ENCODE peak calls at places on chromosomes 12 and 14, in eight cellular contexts. W is lung, A is esophagus squamous epithelium, T is colonic mucosa, J is testis, E is HAP-1, R is AG04450, I is breast epithelium. S is an unnamed sample.
A peak's percentile ranks its signal among the peaks of the same experiment; 100 is the strongest.

GRCh38 chr14:38065101-38065762 is 142.5 kb upstream of the SSTR1 start:
- DNase-seq in W (no peak), A (no peak), T (no peak), J (no peak), E (no peak), R (no peak), I (no peak), S (no peak)

GRCh38 chr12:109827080-109827479 is 6.1 kb downstream of the TRPV4 start:
- DNase-seq in W (no peak), A (no peak), T (no peak), J (no peak), E (no peak), R (no peak), I (no peak), S (no peak)

GRCh38 chr12:132506730-132507538 is 17.0 kb downstream of the FBRSL1 start:
- DNase-seq in W (peak; percentile 67), A (no peak), T (peak; percentile 49), J (peak; percentile 96), E (peak; percentile 39), R (peak; percentile 38), I (no peak), S (peak; percentile 92)

GRCh38 chr14:44700184-44700583 is 193.1 kb upstream of the FSCB start:
- DNase-seq in W (no peak), A (no peak), T (no peak), J (no peak), E (no peak), R (peak; percentile 26), I (no peak), S (no peak)

GRCh38 chr14:37977481-37977880 is 230.2 kb upstream of the SSTR1 start:
- DNase-seq in W (no peak), A (no peak), T (no peak), J (no peak), E (no peak), R (no peak), I (no peak), S (no peak)

GRCh38 chr12:109719123-109720022 is 5.7 kb downstream of the FAM222A start:
- DNase-seq in W (no peak), A (no peak), T (no peak), J (no peak), E (no peak), R (no peak), I (no peak), S (no peak)

GRCh38 chr12:87967871-87968270 is 61.3 kb downstream of the C12orf50 start:
- DNase-seq in W (no peak), A (no peak), T (no peak), J (no peak), E (peak; percentile 76), R (no peak), I (no peak), S (no peak)

GRCh38 chr12:67344979-67345710 is 76.0 kb downstream of the CAND1 start:
- DNase-seq in W (no peak), A (no peak), T (no peak), J (no peak), E (no peak), R (no peak), I (no peak), S (no peak)

GRCh38 chr14:22996823-22997301 is 13.1 kb downstream of the C14orf93 start:
- DNase-seq in W (no peak), A (no peak), T (no peak), J (no peak), E (no peak), R (no peak), I (no peak), S (no peak)

GRCh38 chr12:67827820-67828383 is 161.3 kb upstream of the IFNG-AS1 start:
- DNase-seq in W (no peak), A (no peak), T (peak; percentile 40), J (no peak), E (no peak), R (peak; percentile 87), I (no peak), S (no peak)

GRCh38 chr12:39145175-39145999 is 240.0 kb upstream of the CPNE8 start:
- DNase-seq in W (no peak), A (no peak), T (peak; percentile 69), J (peak; percentile 46), E (peak; percentile 90), R (no peak), I (no peak), S (peak; percentile 89)

GRCh38 chr12:92290881-92291280 is 145.2 kb upstream of the BTG1 start:
- DNase-seq in W (no peak), A (no peak), T (no peak), J (no peak), E (no peak), R (no peak), I (no peak), S (no peak)

GRCh38 chr12:50927356-50927755 is 25.0 kb upstream of the HIGD1C start:
- DNase-seq in W (no peak), A (no peak), T (no peak), J (no peak), E (no peak), R (no peak), I (no peak), S (no peak)
- H3K4me3 ChIP-seq in W (peak overlapping the region; percentile 31), A (peak overlapping the region; percentile 76), T (peak overlapping the region; percentile 56), J (peak overlapping the region; percentile 78), E (peak overlapping the region; percentile 36), R (no peak overlapping the region), I (peak overlapping the region; percentile 82), S (peak overlapping the region; percentile 99)

DNA sequence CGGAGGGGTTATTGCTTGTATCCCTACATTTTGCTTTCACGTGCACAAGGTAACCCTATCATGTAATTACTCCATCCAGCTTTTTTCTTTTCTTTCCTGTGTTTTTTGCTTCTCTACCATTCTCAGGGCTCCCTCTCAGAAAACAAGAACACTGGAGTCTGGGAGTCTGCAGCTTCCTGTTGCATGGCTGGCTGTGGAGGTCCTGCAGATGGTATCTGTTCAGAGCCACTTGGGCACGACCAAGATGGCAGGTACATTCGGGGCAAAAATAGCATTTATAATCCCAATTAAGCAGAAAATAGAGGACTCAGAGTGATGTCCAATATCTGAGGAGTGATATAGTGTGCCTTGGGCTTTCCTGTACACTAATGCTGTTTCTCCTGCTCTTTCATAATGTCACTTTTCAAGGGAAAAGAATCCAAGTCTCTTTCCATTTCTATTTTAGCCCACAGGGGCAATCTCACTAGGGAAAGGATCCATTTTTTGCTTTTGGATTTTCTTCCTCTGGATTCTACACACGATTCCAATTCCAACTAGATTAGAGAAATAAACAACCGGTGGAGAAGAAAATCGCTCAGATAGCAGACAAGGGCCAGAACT is 3.2 kb upstream of the NUMB start:
- DNase-seq in W (peak; percentile 13), A (no peak), T (no peak), J (no peak), E (no peak), R (no peak), I (no peak), S (no peak)
- H3K27me3 ChIP-seq in W (no peaks in the 10 kb centered on the region), A (no peaks in the 10 kb centered on the region), T (no peaks in the 10 kb centered on the region), J (no peaks in the 10 kb centered on the region), E (no peaks in the 10 kb centered on the region), R (no peaks in the 10 kb centered on the region), I (no peaks in the 10 kb centered on the region), S (no peaks in the 10 kb centered on the region)

DNA sequence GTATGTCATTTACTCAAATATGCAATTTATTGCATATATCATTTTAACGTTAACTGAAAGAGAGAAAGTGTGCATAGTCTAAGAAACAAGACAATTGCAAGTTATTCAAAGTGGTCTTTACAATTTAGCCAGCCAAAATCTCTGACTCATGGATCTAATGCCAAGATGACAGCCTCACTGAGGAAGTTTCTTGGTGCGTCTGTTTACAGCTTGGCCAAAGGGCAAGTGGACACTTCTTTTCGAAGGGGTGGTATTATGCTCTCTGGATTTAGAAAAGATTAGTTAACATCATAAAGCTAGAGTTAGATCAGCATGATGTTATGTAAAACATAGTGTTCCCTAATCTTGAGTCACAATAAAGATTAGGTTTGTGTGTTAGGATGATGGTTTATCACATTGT is 51.4 kb upstream of the SLC2A13 start:
- DNase-seq in W (no peak), A (no peak), T (no peak), J (no peak), E (peak; percentile 33), R (no peak), I (no peak), S (no peak)
- H3K4me3 ChIP-seq in W (no peak overlapping the region), A (no peak overlapping the region), T (no peak overlapping the region), J (no peak overlapping the region), E (no peak overlapping the region), R (no peak overlapping the region), I (no peak overlapping the region), S (no peak overlapping the region)

GRCh38 chr12:93660996-93661395 is 16.2 kb upstream of the CRADD start:
- DNase-seq in W (no peak), A (no peak), T (no peak), J (no peak), E (peak; percentile 65), R (no peak), I (no peak), S (no peak)
- H3K27me3 ChIP-seq in W (no peaks in the 10 kb centered on the region), A (no peaks in the 10 kb centered on the region), T (no peaks in the 10 kb centered on the region), J (no peaks in the 10 kb centered on the region), E (no peaks in the 10 kb centered on the region), R (no peaks in the 10 kb centered on the region), I (no peaks in the 10 kb centered on the region), S (no peaks in the 10 kb centered on the region)

GRCh38 chr14:35807131-35807961 is 1.7 kb downstream of the RALGAPA1 start:
- DNase-seq in W (no peak), A (no peak), T (no peak), J (no peak), E (peak; percentile 31), R (no peak), I (no peak), S (no peak)
- H3K4me3 ChIP-seq in W (no peak overlapping the region), A (peak overlapping the region; percentile 79), T (peak overlapping the region; percentile 78), J (no peak overlapping the region), E (peak overlapping the region; percentile 59), R (peak overlapping the region; percentile 79), I (peak overlapping the region; percentile 78), S (peak overlapping the region; percentile 72)

GRCh38 chr14:69845050-69845581 is 34.1 kb upstream of the SMOC1 start:
- DNase-seq in W (no peak), A (no peak), T (no peak), J (no peak), E (no peak), R (no peak), I (no peak), S (no peak)

GRCh38 chr14:69845787-69846186 is 33.4 kb upstream of the SMOC1 start:
- DNase-seq in W (no peak), A (no peak), T (no peak), J (no peak), E (no peak), R (no peak), I (no peak), S (no peak)

GRCh38 chr14:69844171-69844570 is 35.0 kb upstream of the SMOC1 start:
- DNase-seq in W (no peak), A (no peak), T (no peak), J (no peak), E (no peak), R (no peak), I (no peak), S (no peak)

GRCh38 chr14:69839661-69840060 is 39.6 kb upstream of the SMOC1 start:
- DNase-seq in W (no peak), A (no peak), T (no peak), J (no peak), E (no peak), R (no peak), I (no peak), S (no peak)

GRCh38 chr14:69842671-69843407 is 36.4 kb upstream of the SMOC1 start:
- DNase-seq in W (no peak), A (no peak), T (no peak), J (no peak), E (no peak), R (no peak), I (no peak), S (no peak)
- H3K27me3 ChIP-seq in W (no peaks in the 10 kb centered on the region), A (peaks cover 62% of the 10 kb centered on the region), T (no peaks in the 10 kb centered on the region), J (no peaks in the 10 kb centered on the region), E (peaks cover 6% of the 10 kb centered on the region), R (peaks cover 29% of the 10 kb centered on the region), I (peaks cover 4% of the 10 kb centered on the region), S (no peaks in the 10 kb centered on the region)

S was measured in right cardiac atrium.